ENCODE peak calls at places on chromosomes 1 and 21, in four cellular contexts. A is GM23248, N is OCI-LY7, V is mesenchymal stem cell. G is an unnamed sample.

GRCh38 chr1:112516141-112516540 is 7.4 kb downstream of the WNT2B start:
- DNase-seq in A (no peak), N (no peak), V (no peak), G (no peak)

GRCh38 chr1:200090252-200091159 is 63.0 kb downstream of the NR5A2 start:
- DNase-seq in A (peak; percentile 18), N (peak; percentile 16), V (peak; percentile 8), G (no peak)

GRCh38 chr1:218463194-218464156 is 118.3 kb downstream of the TGFB2 start:
- DNase-seq in A (peak; percentile 91), N (no peak), V (peak; percentile 78), G (no peak)

GRCh38 chr21:34029724-34030528 is 43.5 kb upstream of the MRPS6 start:
- DNase-seq in A (peak; percentile 91), N (peak; percentile 90), V (peak; percentile 78), G (peak; percentile 54)

GRCh38 chr1:231241751-231242150 is 739 bp downstream of the GNPAT start:
- DNase-seq in A (peak; percentile 53), N (peak; percentile 53), V (no peak), G (no peak)

GRCh38 chr1:155688318-155689121 is at the start of the genes DAP3 and YY1AP1:
- DNase-seq in A (peak; percentile 94), N (peak; percentile 93), V (peak; percentile 94), G (peak; percentile 99)

GRCh38 chr1:171140466-171140865 is 44.6 kb upstream of the FMO2 start:
- DNase-seq in A (no peak), N (no peak), V (no peak), G (no peak)

GRCh38 chr1:68218485-68218884 is 13.8 kb downstream of the WLS start:
- DNase-seq in A (no peak), N (no peak), V (no peak), G (no peak)

GRCh38 chr1:67685558-67686271 is 714 bp downstream of the GADD45A start:
- DNase-seq in A (peak; percentile 82), N (peak; percentile 59), V (peak; percentile 44), G (peak; percentile 47)

GRCh38 chr1:215439549-215439948 is 127.6 kb upstream of the KCTD3 start:
- DNase-seq in A (no peak), N (no peak), V (no peak), G (no peak)

DNA sequence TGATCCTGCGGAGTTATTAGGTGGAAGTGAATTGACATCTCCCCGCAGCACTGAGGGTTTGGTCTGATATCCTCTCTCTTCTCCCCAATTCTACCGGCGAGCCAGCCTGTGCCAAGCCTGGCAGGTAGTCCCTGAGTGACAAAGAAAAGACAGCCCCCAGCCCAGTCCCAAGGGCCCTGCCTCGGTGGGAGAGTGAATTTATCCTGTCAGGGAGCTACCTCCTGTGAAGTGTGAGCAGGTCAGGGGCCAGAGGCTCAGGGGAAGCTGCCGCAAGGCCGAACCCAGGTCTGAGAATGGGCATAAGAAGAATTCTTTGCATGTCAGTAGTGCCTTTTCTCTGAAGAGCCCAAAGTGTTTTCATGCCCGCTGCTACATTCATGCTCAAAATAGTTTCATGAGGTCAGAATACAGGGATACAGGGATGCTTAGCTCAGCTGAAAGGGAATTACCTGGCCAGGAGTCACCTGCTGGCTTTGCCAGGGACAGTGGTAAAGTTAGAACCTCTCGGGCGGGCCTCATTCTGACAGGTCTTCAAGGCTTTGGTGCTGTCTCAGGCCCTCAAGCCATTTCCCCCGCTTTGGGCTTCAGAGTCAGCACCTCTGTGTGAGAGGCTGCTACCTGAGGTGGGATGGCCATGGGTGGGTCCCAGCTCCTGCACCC is 5.3 kb downstream of the RASSF5 start:
- DNase-seq in A (no peak), N (no peak), V (no peak), G (no peak)
- H3K4me1 ChIP-seq in A (peaks cover 23% of the 10 kb centered on the region), N (no peaks in the 10 kb centered on the region), V (peaks cover 13% of the 10 kb centered on the region), G (peaks cover 17% of the 10 kb centered on the region)

DNA sequence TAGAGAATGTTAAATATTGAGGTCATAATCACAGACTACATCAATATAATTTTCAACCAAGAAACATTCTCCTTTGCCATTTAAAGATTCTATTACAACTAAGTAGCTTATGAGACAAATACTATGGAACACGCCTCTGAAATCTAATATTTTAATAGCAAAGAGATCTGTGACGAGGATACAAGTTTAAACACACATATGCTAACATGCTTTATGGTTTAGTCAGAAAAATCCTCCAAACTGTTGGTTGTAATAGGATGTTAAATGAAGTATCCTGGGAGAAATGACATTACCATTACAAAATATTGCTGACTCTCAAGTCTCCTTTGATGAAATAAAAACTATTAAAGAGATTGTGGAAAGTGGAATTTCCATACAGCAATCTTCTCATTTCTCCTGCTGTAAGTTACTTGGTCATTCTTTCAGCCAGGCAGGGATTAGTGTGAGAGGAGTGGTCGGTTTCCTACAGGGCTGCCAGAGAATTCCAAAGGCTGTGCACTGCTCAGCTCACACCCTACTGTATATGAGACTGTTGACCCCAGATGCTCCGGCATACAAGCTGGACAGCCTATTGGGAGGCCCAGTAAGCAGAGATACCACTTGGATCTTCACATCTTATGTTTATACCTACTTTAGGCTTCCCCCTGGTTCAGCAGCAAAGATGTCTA is 26.6 kb downstream of the SCYL3 start:
- DNase-seq in A (no peak), N (no peak), V (no peak), G (no peak)
- H3K36me3 ChIP-seq in A (peaks cover 66% of the 10 kb centered on the region), N (peaks cover 94% of the 10 kb centered on the region), V (peaks cover 27% of the 10 kb centered on the region), G (peaks cover 71% of the 10 kb centered on the region)

GRCh38 chr21:41321211-41321907 is 4.8 kb downstream of the FAM3B start:
- DNase-seq in A (no peak), N (peak; percentile 95), V (no peak), G (peak; percentile 49)

GRCh38 chr21:41322496-41323382 is 6.1 kb downstream of the FAM3B start:
- DNase-seq in A (no peak), N (no peak), V (no peak), G (peak; percentile 49)

GRCh38 chr21:41325138-41325537 is 8.5 kb downstream of the FAM3B start:
- DNase-seq in A (no peak), N (no peak), V (no peak), G (no peak)

GRCh38 chr21:41319273-41319672 is 2.7 kb downstream of the FAM3B start:
- DNase-seq in A (no peak), N (no peak), V (no peak), G (peak; percentile 47)

GRCh38 chr21:41321908-41322495 is 5.4 kb downstream of the FAM3B start:
- DNase-seq in A (no peak), N (peak; percentile 26), V (no peak), G (peak; percentile 64)
- H3K4me2 ChIP-seq in A (no peak overlapping the region), N (peak overlapping the region; percentile 69), V (no peak overlapping the region), G (no peak overlapping the region)

DNA sequence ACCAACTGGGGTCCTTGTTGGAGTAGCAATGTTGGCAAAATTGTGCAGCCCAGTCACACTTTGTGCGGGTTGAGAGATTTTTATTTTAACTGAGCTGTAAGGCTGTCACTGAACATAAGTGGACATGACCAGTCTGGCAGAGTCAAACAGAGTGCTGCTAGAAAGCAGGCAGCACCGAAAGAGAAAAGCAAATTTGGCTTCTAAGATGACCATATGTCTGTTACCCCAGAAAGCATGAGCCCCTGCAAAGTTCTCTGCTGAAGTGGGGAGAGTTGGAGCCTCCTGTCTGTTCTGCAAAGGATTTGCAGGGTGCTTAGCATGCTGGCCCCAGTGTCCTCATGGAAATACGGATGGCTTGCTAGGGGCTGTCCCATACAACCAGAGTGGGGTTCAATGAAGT is 220.4 kb downstream of the PBX1 start:
- DNase-seq in A (no peak), N (no peak), V (no peak), G (no peak)
- H3K4me1 ChIP-seq in A (peaks cover 31% of the 10 kb centered on the region), N (no peaks in the 10 kb centered on the region), V (peaks cover 14% of the 10 kb centered on the region), G (peaks cover 9% of the 10 kb centered on the region)

GRCh38 chr1:1732381-1732780 is 8.2 kb upstream of the CDK11A start:
- DNase-seq in A (no peak), N (no peak), V (no peak), G (peak; percentile 35)

GRCh38 chr1:1730870-1731269 is 6.7 kb upstream of the CDK11A start:
- DNase-seq in A (no peak), N (no peak), V (no peak), G (no peak)
- H3K36me3 ChIP-seq in A (no peaks in the 10 kb centered on the region), N (peaks cover 12% of the 10 kb centered on the region), V (peaks cover 38% of the 10 kb centered on the region), G (peaks cover 10% of the 10 kb centered on the region)

DNA sequence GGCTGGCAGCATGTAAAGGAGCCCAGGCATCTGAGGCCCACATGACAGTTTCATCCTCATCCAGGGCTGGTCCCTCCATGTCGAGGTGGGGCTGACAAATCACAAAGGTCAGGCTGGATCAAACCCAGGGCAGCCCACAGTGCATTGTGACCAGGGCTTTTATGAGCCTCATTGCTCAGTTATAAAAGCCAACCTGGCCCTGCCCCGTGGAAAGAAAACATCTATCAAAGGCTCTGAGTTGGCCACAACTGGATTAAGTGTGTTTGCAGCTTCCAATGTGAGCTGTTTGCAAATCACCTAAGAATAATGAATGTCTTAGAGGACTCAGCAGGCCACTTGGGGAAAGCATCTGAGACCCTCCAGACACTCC is 45.4 kb downstream of the GRHL3 start:
- DNase-seq in A (peak; percentile 42), N (no peak), V (no peak), G (no peak)
- H3K4me2 ChIP-seq in A (peak overlapping the region; percentile 33), N (no peak overlapping the region), V (no peak overlapping the region), G (peak overlapping the region; percentile 51)

GRCh38 chr21:37416914-37417313 is 50.3 kb downstream of the DYRK1A start:
- DNase-seq in A (no peak), N (no peak), V (no peak), G (no peak)
- H3K4me1 ChIP-seq in A (peaks cover 74% of the 10 kb centered on the region), N (peaks cover 28% of the 10 kb centered on the region), V (no peaks in the 10 kb centered on the region), G (peaks cover 22% of the 10 kb centered on the region)

GRCh38 chr1:212098340-212098739 is 62.8 kb downstream of the DTL start:
- DNase-seq in A (no peak), N (no peak), V (no peak), G (no peak)
- H3K36me3 ChIP-seq in A (no peaks in the 10 kb centered on the region), N (peaks cover 100% of the 10 kb centered on the region), V (no peaks in the 10 kb centered on the region), G (peaks cover 5% of the 10 kb centered on the region)

GRCh38 chr1:203287896-203288295 is 17.4 kb upstream of the BTG2 start:
- DNase-seq in A (no peak), N (no peak), V (no peak), G (no peak)
- H3K4me2 ChIP-seq in A (no peak overlapping the region), N (peak overlapping the region; percentile 93), V (no peak overlapping the region), G (no peak overlapping the region)

GRCh38 chr1:31675161-31675560 is 28.7 kb downstream of the COL16A1 start:
- DNase-seq in A (no peak), N (no peak), V (no peak), G (no peak)

GRCh38 chr1:31671147-31671546 is 26.5 kb upstream of the PEF1 start:
- DNase-seq in A (no peak), N (no peak), V (no peak), G (no peak)

GRCh38 chr1:31674626-31675025 is 29.2 kb downstream of the COL16A1 start:
- DNase-seq in A (peak; percentile 15), N (no peak), V (no peak), G (no peak)

GRCh38 chr1:31671556-31672201 is 27.0 kb upstream of the PEF1 start:
- DNase-seq in A (no peak), N (no peak), V (no peak), G (peak; percentile 77)

DNA sequence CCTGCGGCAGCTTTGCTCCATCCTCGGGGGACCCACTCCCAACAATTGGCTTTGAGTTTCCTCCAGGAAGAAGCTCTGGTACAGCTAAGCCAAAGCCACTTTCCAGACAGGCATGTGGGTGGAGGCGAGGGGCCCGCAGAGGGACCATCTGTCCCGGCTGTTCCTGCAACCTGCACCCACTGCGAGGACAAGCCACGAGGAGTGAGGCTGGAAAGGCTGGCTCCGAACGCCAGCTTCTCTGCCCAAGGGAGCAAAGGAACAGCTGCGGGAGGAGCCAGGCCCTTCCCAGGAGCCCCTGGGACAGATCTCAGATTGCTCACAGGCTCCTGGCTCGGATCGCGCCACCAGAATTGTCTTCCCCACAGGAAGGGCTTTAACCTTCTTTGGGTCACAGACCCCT is 28.3 kb upstream of the PEF1 start:
- DNase-seq in A (no peak), N (no peak), V (no peak), G (peak; percentile 88)
- H3K4me1 ChIP-seq in A (no peaks in the 10 kb centered on the region), N (no peaks in the 10 kb centered on the region), V (peaks cover 17% of the 10 kb centered on the region), G (peaks cover 4% of the 10 kb centered on the region)